ENCODE peak calls at places on chromosomes 6 and 20, in five cellular contexts. Q is H1, L is K562, M is HepG2, X is A549. Y is an unnamed sample. For H3K4me1, the result is how much of the 10 kb centered on the place peaks cover.

GRCh38 chr6:22333802-22334201 is 37.0 kb upstream of the PRL start:
- DNase-seq in Q (no peak), L (no peak), M (no peak), X (no peak), Y (no peak)

GRCh38 chr20:62019881-62020492 is 45.7 kb downstream of the TAF4 start:
- DNase-seq in Q (no peak), L (no peak), M (no peak), X (no peak), Y (no peak)

GRCh38 chr20:46681032-46681854 is 8.0 kb downstream of the TP53RK start:
- DNase-seq in Q (no peak), L (peak), M (peak), X (peak), Y (peak)

GRCh38 chr20:4064118-4064962 is 49.0 kb upstream of the RNF24 start:
- DNase-seq in Q (no peak), L (peak), M (no peak), X (peak), Y (peak)

GRCh38 chr6:25450469-25451198 is 171.5 kb downstream of the CARMIL1 start:
- DNase-seq in Q (no peak), L (no peak), M (no peak), X (no peak), Y (no peak)

GRCh38 chr20:51067792-51068191 is 44.9 kb upstream of the KCNG1 start:
- DNase-seq in Q (no peak), L (no peak), M (no peak), X (no peak), Y (peak)

GRCh38 chr6:143522034-143522600 is 10.6 kb upstream of the FUCA2 start:
- DNase-seq in Q (no peak), L (no peak), M (no peak), X (no peak), Y (no peak)

GRCh38 chr6:163427498-163428254 is 13.2 kb downstream of the QKI start:
- DNase-seq in Q (no peak), L (peak), M (peak), X (peak), Y (peak)

GRCh38 chr6:156816505-156816904 is 39.3 kb downstream of the ARID1B start:
- DNase-seq in Q (no peak), L (no peak), M (no peak), X (no peak), Y (peak)

GRCh38 chr20:1326031-1326930 is 2.7 kb downstream of the SDCBP2 start:
- DNase-seq in Q (no peak), L (no peak), M (no peak), X (no peak), Y (peak)

GRCh38 chr20:43022081-43022480 is 167.6 kb downstream of the PTPRT start:
- DNase-seq in Q (no peak), L (no peak), M (no peak), X (no peak), Y (no peak)

GRCh38 chr6:3209114-3210023 is 18.1 kb downstream of the TUBB2B start:
- DNase-seq in Q (peak), L (peak), M (peak), X (peak), Y (no peak)

GRCh38 chr6:158910484-158911075 is 89.4 kb downstream of the RSPH3 start:
- DNase-seq in Q (peak), L (no peak), M (no peak), X (no peak), Y (no peak)

GRCh38 chr6:134936927-134937326 is 13.0 kb downstream of the ALDH8A1 start:
- DNase-seq in Q (no peak), L (no peak), M (no peak), X (peak), Y (no peak)

GRCh38 chr6:148342146-148343027 is at the start of gene SASH1:
- DNase-seq in Q (peak), L (no peak), M (peak), X (peak), Y (peak)

GRCh38 chr6:44456070-44456965 is 68.8 kb downstream of the CDC5L start:
- DNase-seq in Q (no peak), L (peak), M (peak), X (peak), Y (peak)

GRCh38 chr6:162056745-162057144 is 670.8 kb downstream of the PRKN start:
- DNase-seq in Q (peak), L (no peak), M (peak), X (peak), Y (no peak)

GRCh38 chr6:30841644-30842504 is 42.4 kb upstream of the DDR1 start:
- DNase-seq in Q (no peak), L (peak), M (no peak), X (no peak), Y (no peak)

GRCh38 chr20:764255-764654 is 4.0 kb downstream of the SLC52A3 start:
- DNase-seq in Q (no peak), L (no peak), M (no peak), X (no peak), Y (no peak)

GRCh38 chr6:31877651-31878161 is 1.1 kb downstream of the SLC44A4 start:
- DNase-seq in Q (no peak), L (no peak), M (peak), X (no peak), Y (no peak)

GRCh38 chr6:1424306-1424927 is 35.0 kb downstream of the FOXF2 start:
- DNase-seq in Q (peak), L (peak), M (peak), X (peak), Y (peak)

GRCh38 chr20:44908987-44909871 is 631 bp upstream of the PABPC1L start:
- DNase-seq in Q (no peak), L (no peak), M (no peak), X (no peak), Y (no peak)

GRCh38 chr20:44912189-44912588 is 2.3 kb downstream of the PABPC1L start:
- DNase-seq in Q (no peak), L (no peak), M (no peak), X (no peak), Y (no peak)

GRCh38 chr20:44909872-44910689 is at the start of gene PABPC1L:
- DNase-seq in Q (peak), L (peak), M (peak), X (peak), Y (no peak)

GRCh38 chr20:44911264-44911921 is 1.5 kb downstream of the PABPC1L start:
- DNase-seq in Q (peak), L (peak), M (peak), X (peak), Y (peak)

DNA sequence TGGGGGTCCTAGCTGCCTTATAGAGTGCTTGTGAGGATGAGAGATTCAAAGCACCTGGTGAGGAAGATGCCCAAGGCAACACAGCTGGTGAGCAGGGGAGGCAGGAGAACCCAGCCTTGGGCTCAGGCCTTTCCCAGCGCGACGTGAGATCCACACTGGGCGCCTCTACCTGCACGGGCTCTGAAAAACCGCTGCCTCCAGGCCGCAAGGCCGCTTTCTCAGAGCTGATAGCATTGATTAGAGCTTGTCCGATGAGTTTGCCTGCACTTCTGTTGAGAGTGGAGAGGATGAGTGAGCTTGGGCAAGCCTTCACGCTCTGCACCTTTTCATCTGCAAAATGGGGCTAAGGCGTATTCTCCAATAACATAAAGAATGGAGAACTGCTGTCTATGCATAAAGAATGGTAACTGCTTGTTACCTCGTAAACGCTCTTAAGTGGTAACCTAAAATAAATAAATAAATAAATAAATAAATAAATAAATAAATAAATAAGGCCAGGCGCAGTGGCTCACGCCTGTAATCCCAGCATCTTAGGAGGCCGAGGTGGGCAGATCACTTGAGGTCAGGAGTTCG is 916 bp downstream of the PABPC1L start:
- DNase-seq in Q (no peak), L (peak), M (peak), X (peak), Y (no peak)
- TF ChIP-seq JUN in Q (no peak), L (no peak), M (no peak), X (no peak), Y (no peak)

GRCh38 chr6:137219664-137220252 is 573 bp upstream of the IFNGR1 start:
- DNase-seq in Q (no peak), L (no peak), M (no peak), X (no peak), Y (no peak)

GRCh38 chr6:137224890-137225198 is 5.7 kb upstream of the IFNGR1 start:
- DNase-seq in Q (no peak), L (no peak), M (no peak), X (no peak), Y (no peak)

GRCh38 chr6:137223370-137224131 is 4.4 kb upstream of the IFNGR1 start:
- DNase-seq in Q (no peak), L (peak), M (peak), X (peak), Y (peak)

GRCh38 chr6:137218917-137219663 is at the start of gene IFNGR1:
- DNase-seq in Q (peak), L (peak), M (peak), X (peak), Y (peak)

GRCh38 chr6:137222376-137222775 is 3.2 kb upstream of the IFNGR1 start:
- DNase-seq in Q (no peak), L (no peak), M (no peak), X (no peak), Y (peak)
- H3K4me1 ChIP-seq in Q (under half), L (under half), M (under half), X (under half), Y (under half)

DNA sequence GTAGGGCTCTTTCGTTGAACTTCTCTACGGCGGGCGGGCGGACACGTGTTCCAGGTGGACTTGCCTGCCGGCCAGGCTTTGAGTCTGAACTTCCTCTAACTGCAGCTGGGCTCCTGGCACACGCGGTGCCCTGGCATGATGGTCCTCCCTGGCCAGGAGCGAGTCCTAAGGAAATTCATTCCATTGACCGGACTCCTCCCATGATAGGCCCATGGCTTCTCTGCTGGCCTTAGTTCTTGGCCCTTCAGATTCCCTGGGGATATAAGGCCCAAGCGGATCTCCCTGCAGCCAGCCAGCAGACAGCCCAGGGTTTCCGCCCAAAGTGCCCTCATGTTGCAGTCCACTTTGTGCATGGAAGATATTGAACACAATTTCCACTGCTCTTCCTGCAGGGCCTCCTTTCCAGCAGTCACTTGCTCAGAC is 39.4 kb downstream of the TBC1D7 start:
- DNase-seq in Q (no peak), L (no peak), M (no peak), X (no peak), Y (no peak)
- TF ChIP-seq JUN in Q (no peak), L (no peak), M (no peak), X (no peak), Y (no peak)

DNA sequence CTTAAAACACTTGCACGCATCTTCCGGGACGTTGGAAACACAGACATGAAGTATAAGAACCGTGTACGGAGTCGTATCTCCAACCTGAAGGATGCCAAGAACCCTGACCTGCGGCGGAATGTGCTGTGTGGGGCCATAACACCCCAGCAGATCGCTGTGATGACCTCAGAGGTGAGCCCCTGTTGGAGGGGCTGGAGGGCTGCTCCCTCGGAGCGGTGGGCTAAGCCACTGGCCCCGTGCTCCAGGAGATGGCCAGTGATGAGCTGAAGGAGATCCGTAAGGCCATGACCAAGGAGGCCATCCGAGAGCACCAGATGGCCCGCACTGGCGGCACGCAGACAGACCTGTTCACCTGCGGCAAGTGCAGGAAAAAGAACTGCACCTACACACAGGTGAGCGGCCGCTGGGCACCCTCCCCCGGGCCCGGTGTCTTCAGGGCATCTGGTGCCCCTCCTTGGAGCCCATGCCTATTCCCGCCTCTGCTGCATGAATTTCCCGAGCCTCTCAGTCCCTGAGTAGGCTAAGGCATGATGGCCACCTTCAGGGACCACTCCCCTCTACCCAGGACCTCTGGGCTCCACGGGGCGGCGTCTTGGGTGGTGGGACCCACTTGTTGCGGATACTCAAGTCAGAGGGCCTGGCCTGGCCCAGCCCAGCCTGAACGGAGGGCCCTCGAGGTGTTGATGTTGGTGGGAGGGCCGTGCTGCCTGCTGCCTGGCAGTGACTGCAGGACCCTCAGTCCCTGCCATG is 7.4 kb downstream of the TCEA2 start:
- DNase-seq in Q (no peak), L (no peak), M (no peak), X (no peak), Y (no peak)
- H3K4me1 ChIP-seq in Q (under half), L (half or more), M (under half), X (under half), Y (under half)

DNA sequence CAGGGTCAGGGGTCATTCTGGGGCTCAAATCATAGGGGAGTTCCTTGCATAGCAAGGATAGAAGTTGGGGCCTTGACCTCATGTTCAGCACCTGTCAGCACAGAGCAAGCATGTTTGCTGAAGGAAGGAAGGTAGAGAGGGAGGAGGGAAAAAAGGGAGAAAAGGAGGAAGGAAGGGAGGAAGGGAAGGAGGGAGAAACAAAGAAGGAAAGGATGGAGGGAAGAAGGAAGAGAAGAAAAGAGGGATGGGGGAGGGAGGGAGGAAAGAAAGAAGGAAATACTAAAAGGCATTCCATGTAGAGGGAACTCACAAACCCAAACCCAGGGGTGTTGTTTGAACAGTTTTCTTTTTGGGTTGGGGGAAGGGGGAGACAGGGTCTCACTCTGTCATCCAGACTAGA is 80.1 kb downstream of the DLGAP4 start:
- DNase-seq in Q (no peak), L (no peak), M (no peak), X (no peak), Y (no peak)
- TF ChIP-seq JUN in Q (no peak), L (no peak), M (no peak), X (no peak), Y (no peak)

DNA sequence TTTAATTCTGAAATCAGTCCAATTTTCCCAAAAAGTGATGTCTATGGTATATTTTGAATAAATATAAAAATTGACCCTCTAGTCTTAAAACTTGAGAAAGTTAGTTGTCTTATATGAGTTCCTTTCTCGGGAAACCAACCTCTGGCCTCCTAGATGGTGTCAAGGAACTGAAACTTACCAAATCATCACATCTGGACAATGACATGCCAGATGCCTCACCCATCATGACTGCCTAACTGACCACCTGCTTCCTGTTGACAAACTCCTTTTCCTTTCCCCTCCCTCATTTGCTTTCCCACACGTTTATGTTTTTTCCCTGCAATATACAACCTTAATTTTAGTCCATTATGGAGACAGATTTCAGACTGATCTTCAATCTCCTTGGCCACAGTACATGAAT is 731.0 kb downstream of the EPHA7 start:
- DNase-seq in Q (no peak), L (no peak), M (no peak), X (no peak), Y (peak)
- H3K4me1 ChIP-seq in Q (under half), L (under half), M (under half), X (under half), Y (under half)

GRCh38 chr6:90003069-90003800 is 109.0 kb downstream of the GJA10 start:
- DNase-seq in Q (no peak), L (no peak), M (no peak), X (no peak), Y (no peak)

GRCh38 chr6:90000864-90001731 is 106.8 kb downstream of the GJA10 start:
- DNase-seq in Q (no peak), L (peak), M (no peak), X (no peak), Y (peak)

GRCh38 chr6:90005048-90005827 is 111.0 kb downstream of the GJA10 start:
- DNase-seq in Q (no peak), L (no peak), M (no peak), X (no peak), Y (no peak)

GRCh38 chr6:90004511-90004910 is 110.2 kb downstream of the GJA10 start:
- DNase-seq in Q (no peak), L (no peak), M (no peak), X (no peak), Y (no peak)

GRCh38 chr6:90003941-90004340 is 109.7 kb downstream of the GJA10 start:
- DNase-seq in Q (no peak), L (no peak), M (no peak), X (no peak), Y (no peak)
- TF ChIP-seq JUN in Q (no peak), L (no peak), M (no peak), X (no peak), Y (no peak)